ENCODE peak calls at places on chromosome 9, in seven cellular contexts. Y, B, Q, C, D, W and P are unnamed samples.

GRCh38 chr9:135774239-135774747 is 72.3 kb downstream of the KCNT1 start:
- DNase-seq in Y (no peak), B (no peak), Q (no peak), C (no peak), D (no peak), W (no peak), P (no peak)

GRCh38 chr9:99593621-99594020 is 228.1 kb upstream of the NR4A3 start:
- DNase-seq in Y (no peak), B (no peak), Q (no peak), C (no peak), D (peak), W (no peak), P (no peak)

GRCh38 chr9:70883056-70883455 is 238.4 kb downstream of the TRPM3 start:
- DNase-seq in Y (no peak), B (peak), Q (no peak), C (no peak), D (no peak), W (no peak), P (no peak)

GRCh38 chr9:23769307-23769935 is 56.6 kb downstream of the ELAVL2 start:
- DNase-seq in Y (no peak), B (peak), Q (no peak), C (no peak), D (no peak), W (no peak), P (no peak)

GRCh38 chr9:122347348-122348287 is 23.2 kb upstream of the PTGS1 start:
- DNase-seq in Y (no peak), B (peak), Q (peak), C (no peak), D (peak), W (no peak), P (no peak)

GRCh38 chr9:27801511-27801910 is 228.2 kb upstream of the C9orf72 start:
- DNase-seq in Y (peak), B (no peak), Q (no peak), C (no peak), D (no peak), W (no peak), P (no peak)

GRCh38 chr9:109887079-109887478 is 107.1 kb downstream of the PALM2AKAP2 start:
- DNase-seq in Y (no peak), B (peak), Q (no peak), C (no peak), D (no peak), W (no peak), P (peak)

GRCh38 chr9:13487498-13487897 is 208.0 kb upstream of the MPDZ start:
- DNase-seq in Y (no peak), B (no peak), Q (no peak), C (no peak), D (no peak), W (no peak), P (no peak)

GRCh38 chr9:13014484-13014883 is 239.7 kb downstream of the LURAP1L start:
- DNase-seq in Y (no peak), B (peak), Q (no peak), C (no peak), D (no peak), W (no peak), P (no peak)

GRCh38 chr9:17962747-17963146 is 383.9 kb downstream of the SH3GL2 start:
- DNase-seq in Y (no peak), B (peak), Q (no peak), C (no peak), D (no peak), W (no peak), P (no peak)

GRCh38 chr9:13487071-13487470 is 207.6 kb upstream of the MPDZ start:
- DNase-seq in Y (no peak), B (no peak), Q (no peak), C (no peak), D (peak), W (no peak), P (no peak)

GRCh38 chr9:35452481-35452880 is 37.4 kb upstream of the RUSC2 start:
- DNase-seq in Y (no peak), B (no peak), Q (no peak), C (no peak), D (peak), W (no peak), P (no peak)

GRCh38 chr9:93305497-93306020 is 121.6 kb downstream of the WNK2 start:
- DNase-seq in Y (no peak), B (no peak), Q (peak), C (no peak), D (no peak), W (no peak), P (no peak)

GRCh38 chr9:70902171-70902570 is 219.2 kb downstream of the TRPM3 start:
- DNase-seq in Y (no peak), B (peak), Q (no peak), C (no peak), D (no peak), W (no peak), P (no peak)

GRCh38 chr9:132006657-132007370 is 72.9 kb downstream of the MED27 start:
- DNase-seq in Y (peak), B (peak), Q (no peak), C (no peak), D (no peak), W (no peak), P (peak)

GRCh38 chr9:95724253-95724991 is 151.1 kb upstream of the ERCC6L2 start:
- DNase-seq in Y (no peak), B (no peak), Q (no peak), C (peak), D (no peak), W (peak), P (no peak)

GRCh38 chr9:15622596-15622995 is 69.8 kb downstream of the CCDC171 start:
- DNase-seq in Y (peak), B (peak), Q (no peak), C (no peak), D (no peak), W (no peak), P (no peak)

GRCh38 chr9:27528886-27529315 is 713 bp downstream of the MOB3B start:
- DNase-seq in Y (no peak), B (peak), Q (peak), C (no peak), D (peak), W (no peak), P (peak)

GRCh38 chr9:133114886-133115603 is 6.0 kb downstream of the RALGDS start:
- DNase-seq in Y (no peak), B (no peak), Q (peak), C (no peak), D (no peak), W (no peak), P (no peak)

GRCh38 chr9:115673599-115673998 is 480.0 kb upstream of the PAPPA start:
- DNase-seq in Y (no peak), B (peak), Q (no peak), C (no peak), D (no peak), W (no peak), P (no peak)

GRCh38 chr9:70170151-70170795 is 88.5 kb upstream of the SMC5 start:
- DNase-seq in Y (no peak), B (no peak), Q (no peak), C (no peak), D (no peak), W (no peak), P (no peak)

GRCh38 chr9:34929506-34930102 is 28.5 kb upstream of the PHF24 start:
- DNase-seq in Y (no peak), B (peak), Q (no peak), C (no peak), D (peak), W (no peak), P (peak)